ENCODE peak calls at places on chromosome 17, in eight cellular contexts. One of them, this sample, is unnamed.

GRCh38 chr17:45574376-45574775 is 83.9 kb upstream of the PLEKHM1 start:
- DNase-seq in A549: no peak
- DNase-seq in BJ: no peak
- DNase-seq in WERI-Rb-1: no peak
- DNase-seq in iPS DF 6.9: no peak
- DNase-seq in HepG2: no peak
- DNase-seq in heart left ventricle: no peak
- DNase-seq in left lung: no peak
- DNase-seq in this sample: no peak

GRCh38 chr17:48738424-48738802 is 9.9 kb upstream of the HOXB13 start:
- DNase-seq in A549: no peak
- DNase-seq in BJ: no peak
- DNase-seq in WERI-Rb-1: no peak
- DNase-seq in iPS DF 6.9: no peak
- DNase-seq in HepG2: no peak
- DNase-seq in heart left ventricle: no peak
- DNase-seq in left lung: no peak
- DNase-seq in this sample: peak

GRCh38 chr17:60391419-60392041 is 403 bp downstream of the USP32 start:
- DNase-seq in A549: peak
- DNase-seq in BJ: no peak
- DNase-seq in WERI-Rb-1: no peak
- DNase-seq in iPS DF 6.9: no peak
- DNase-seq in HepG2: no peak
- DNase-seq in heart left ventricle: no peak
- DNase-seq in left lung: no peak
- DNase-seq in this sample: no peak

GRCh38 chr17:5580367-5580766 is 3.9 kb downstream of the NLRP1 start:
- DNase-seq in A549: no peak
- DNase-seq in BJ: no peak
- DNase-seq in WERI-Rb-1: no peak
- DNase-seq in iPS DF 6.9: no peak
- DNase-seq in HepG2: no peak
- DNase-seq in heart left ventricle: no peak
- DNase-seq in left lung: no peak
- DNase-seq in this sample: no peak

GRCh38 chr17:80264048-80264792 is 3.6 kb downstream of the RNF213 start:
- DNase-seq in A549: no peak
- DNase-seq in BJ: no peak
- DNase-seq in WERI-Rb-1: no peak
- DNase-seq in iPS DF 6.9: no peak
- DNase-seq in HepG2: no peak
- DNase-seq in heart left ventricle: no peak
- DNase-seq in left lung: no peak
- DNase-seq in this sample: peak

GRCh38 chr17:373616-374225 is 21.1 kb upstream of the RPH3AL start:
- DNase-seq in A549: no peak
- DNase-seq in BJ: no peak
- DNase-seq in WERI-Rb-1: no peak
- DNase-seq in iPS DF 6.9: no peak
- DNase-seq in HepG2: no peak
- DNase-seq in heart left ventricle: peak
- DNase-seq in left lung: no peak
- DNase-seq in this sample: no peak

GRCh38 chr17:79746955-79747507 is 16.3 kb downstream of the ENPP7 start:
- DNase-seq in A549: no peak
- DNase-seq in BJ: no peak
- DNase-seq in WERI-Rb-1: no peak
- DNase-seq in iPS DF 6.9: no peak
- DNase-seq in HepG2: no peak
- DNase-seq in heart left ventricle: no peak
- DNase-seq in left lung: peak
- DNase-seq in this sample: peak

GRCh38 chr17:35617505-35617904 is 30.4 kb downstream of the AP2B1 start:
- DNase-seq in A549: no peak
- DNase-seq in BJ: no peak
- DNase-seq in WERI-Rb-1: no peak
- DNase-seq in iPS DF 6.9: no peak
- DNase-seq in HepG2: no peak
- DNase-seq in heart left ventricle: no peak
- DNase-seq in left lung: no peak
- DNase-seq in this sample: no peak

GRCh38 chr17:65856865-65857264 is 295.4 kb upstream of the AXIN2 start:
- DNase-seq in A549: no peak
- DNase-seq in BJ: peak
- DNase-seq in WERI-Rb-1: no peak
- DNase-seq in iPS DF 6.9: no peak
- DNase-seq in HepG2: no peak
- DNase-seq in heart left ventricle: no peak
- DNase-seq in left lung: no peak
- DNase-seq in this sample: no peak

GRCh38 chr17:10724546-10725195 is 5.2 kb downstream of the TMEM220 start:
- DNase-seq in A549: no peak
- DNase-seq in BJ: no peak
- DNase-seq in WERI-Rb-1: no peak
- DNase-seq in iPS DF 6.9: no peak
- DNase-seq in HepG2: no peak
- DNase-seq in heart left ventricle: no peak
- DNase-seq in left lung: no peak
- DNase-seq in this sample: no peak

GRCh38 chr17:78013683-78014467 is 55.4 kb downstream of the TNRC6C start:
- DNase-seq in A549: peak
- DNase-seq in BJ: no peak
- DNase-seq in WERI-Rb-1: peak
- DNase-seq in iPS DF 6.9: no peak
- DNase-seq in HepG2: peak
- DNase-seq in heart left ventricle: peak
- DNase-seq in left lung: no peak
- DNase-seq in this sample: peak

GRCh38 chr17:7922499-7923289 is 6.6 kb upstream of the RNF227 start:
- DNase-seq in A549: no peak
- DNase-seq in BJ: no peak
- DNase-seq in WERI-Rb-1: no peak
- DNase-seq in iPS DF 6.9: no peak
- DNase-seq in HepG2: no peak
- DNase-seq in heart left ventricle: peak
- DNase-seq in left lung: peak
- DNase-seq in this sample: peak

GRCh38 chr17:5581655-5582054 is 2.7 kb downstream of the NLRP1 start:
- DNase-seq in A549: no peak
- DNase-seq in BJ: no peak
- DNase-seq in WERI-Rb-1: no peak
- DNase-seq in iPS DF 6.9: no peak
- DNase-seq in HepG2: no peak
- DNase-seq in heart left ventricle: no peak
- DNase-seq in left lung: no peak
- DNase-seq in this sample: no peak

GRCh38 chr17:34377078-34377823 is 14.2 kb upstream of the CCL1 start:
- DNase-seq in A549: no peak
- DNase-seq in BJ: no peak
- DNase-seq in WERI-Rb-1: no peak
- DNase-seq in iPS DF 6.9: no peak
- DNase-seq in HepG2: no peak
- DNase-seq in heart left ventricle: no peak
- DNase-seq in left lung: no peak
- DNase-seq in this sample: peak

GRCh38 chr17:50737118-50737698 is 17.8 kb downstream of the LUC7L3 start:
- DNase-seq in A549: no peak
- DNase-seq in BJ: no peak
- DNase-seq in WERI-Rb-1: no peak
- DNase-seq in iPS DF 6.9: no peak
- DNase-seq in HepG2: no peak
- DNase-seq in heart left ventricle: no peak
- DNase-seq in left lung: no peak
- DNase-seq in this sample: peak

GRCh38 chr17:35460354-35460851 is 11.8 kb upstream of the SLFN13 start:
- DNase-seq in A549: peak
- DNase-seq in BJ: no peak
- DNase-seq in WERI-Rb-1: peak
- DNase-seq in iPS DF 6.9: peak
- DNase-seq in HepG2: no peak
- DNase-seq in heart left ventricle: no peak
- DNase-seq in left lung: peak
- DNase-seq in this sample: peak

GRCh38 chr17:41528959-41529353 is 848 bp upstream of the KRT19 start:
- DNase-seq in A549: no peak
- DNase-seq in BJ: no peak
- DNase-seq in WERI-Rb-1: peak
- DNase-seq in iPS DF 6.9: no peak
- DNase-seq in HepG2: no peak
- DNase-seq in heart left ventricle: no peak
- DNase-seq in left lung: no peak
- DNase-seq in this sample: peak

DNA sequence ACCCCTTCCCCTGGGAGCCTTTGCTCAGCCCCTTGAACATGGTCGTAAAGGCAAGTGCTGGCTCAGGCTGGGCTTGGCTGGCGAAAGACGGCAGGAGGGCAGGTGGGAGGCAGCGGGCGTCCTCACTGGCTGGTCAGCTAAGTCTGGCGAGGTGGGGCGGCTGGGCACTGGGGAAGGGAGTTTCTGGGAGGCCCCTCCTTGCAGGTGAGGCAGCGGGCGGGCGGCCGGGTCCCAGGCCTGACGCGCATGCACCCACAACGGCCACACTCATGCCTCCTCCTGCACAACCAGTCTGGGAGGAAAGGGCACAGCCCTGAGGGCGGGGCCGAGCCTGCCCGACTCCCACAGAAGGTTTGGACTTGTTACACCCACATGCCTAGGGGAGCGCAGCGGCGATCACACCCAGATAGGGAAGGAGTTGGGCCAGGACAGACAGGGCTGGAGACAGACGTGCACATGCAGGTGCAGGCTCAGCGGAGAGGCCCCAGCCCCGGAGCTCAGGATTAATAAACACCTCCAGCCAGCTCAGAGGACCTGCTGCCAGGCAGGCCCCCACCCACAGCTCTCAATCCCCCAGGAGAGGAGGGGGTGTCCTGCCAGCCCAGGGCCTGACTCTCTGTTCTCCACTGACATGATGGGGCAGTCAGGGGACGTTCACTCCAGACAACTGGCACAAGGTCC is at the start of gene EVPL:
- DNase-seq in A549: peak
- DNase-seq in BJ: no peak
- DNase-seq in WERI-Rb-1: peak
- DNase-seq in iPS DF 6.9: no peak
- DNase-seq in HepG2: peak
- DNase-seq in heart left ventricle: no peak
- DNase-seq in left lung: peak
- DNase-seq in this sample: peak
- H3K4me3 ChIP-seq in A549: peak
- H3K4me3 ChIP-seq in BJ: no peak
- H3K4me3 ChIP-seq in WERI-Rb-1: peak
- H3K4me3 ChIP-seq in iPS DF 6.9: no peak
- H3K4me3 ChIP-seq in HepG2: peak
- H3K4me3 ChIP-seq in heart left ventricle: no peak
- H3K4me3 ChIP-seq in left lung: peak
- H3K4me3 ChIP-seq in this sample: no peak

DNA sequence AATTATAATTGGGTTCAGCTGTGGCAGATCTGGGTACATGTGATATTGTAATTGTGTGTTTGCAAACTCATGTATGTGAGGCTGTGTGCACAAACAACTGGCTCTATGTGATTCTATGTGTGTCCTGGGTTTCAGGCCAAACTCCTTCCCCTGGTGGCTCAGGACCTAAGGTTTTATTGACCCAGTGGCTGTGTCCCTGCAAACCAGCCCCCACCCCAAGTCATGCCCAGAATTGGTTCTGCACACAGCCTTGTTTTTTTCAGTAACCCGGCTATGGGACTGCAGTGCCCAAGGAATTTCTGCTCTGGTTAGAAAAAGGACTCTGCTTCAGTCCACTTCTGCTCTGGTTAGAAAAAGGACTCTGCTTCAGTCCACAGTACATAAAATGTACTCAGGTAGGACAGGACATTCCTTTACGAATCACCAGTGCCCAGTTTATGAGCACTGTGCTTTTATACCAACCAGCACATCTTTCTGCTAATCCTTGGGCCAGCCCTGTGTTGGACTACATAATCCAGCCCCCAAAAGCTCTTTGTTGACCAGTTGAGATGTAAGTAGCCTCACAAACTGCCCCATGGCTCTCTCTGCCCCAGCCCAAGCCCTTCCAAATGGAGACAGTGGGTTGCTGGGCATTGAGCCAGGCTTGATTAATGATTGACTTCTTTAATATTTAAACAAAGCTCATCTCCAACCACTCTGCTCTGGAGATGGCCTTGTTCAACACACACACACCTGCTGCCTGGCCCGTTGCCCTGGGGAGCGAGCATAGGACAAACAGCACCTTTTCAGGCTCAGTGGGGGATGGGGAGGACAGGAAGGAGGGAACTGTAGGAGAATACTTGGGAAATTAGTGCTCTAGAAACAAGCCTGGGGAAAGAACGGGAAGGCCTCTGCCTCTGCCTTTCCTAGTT is 2.9 kb upstream of the KCNH6 start:
- DNase-seq in A549: peak
- DNase-seq in BJ: no peak
- DNase-seq in WERI-Rb-1: no peak
- DNase-seq in iPS DF 6.9: no peak
- DNase-seq in HepG2: peak
- DNase-seq in heart left ventricle: no peak
- DNase-seq in left lung: no peak
- DNase-seq in this sample: no peak
- H3K4me3 ChIP-seq in A549: no peak
- H3K4me3 ChIP-seq in BJ: no peak
- H3K4me3 ChIP-seq in WERI-Rb-1: no peak
- H3K4me3 ChIP-seq in iPS DF 6.9: no peak
- H3K4me3 ChIP-seq in HepG2: peak
- H3K4me3 ChIP-seq in heart left ventricle: no peak
- H3K4me3 ChIP-seq in left lung: no peak
- H3K4me3 ChIP-seq in this sample: no peak

DNA sequence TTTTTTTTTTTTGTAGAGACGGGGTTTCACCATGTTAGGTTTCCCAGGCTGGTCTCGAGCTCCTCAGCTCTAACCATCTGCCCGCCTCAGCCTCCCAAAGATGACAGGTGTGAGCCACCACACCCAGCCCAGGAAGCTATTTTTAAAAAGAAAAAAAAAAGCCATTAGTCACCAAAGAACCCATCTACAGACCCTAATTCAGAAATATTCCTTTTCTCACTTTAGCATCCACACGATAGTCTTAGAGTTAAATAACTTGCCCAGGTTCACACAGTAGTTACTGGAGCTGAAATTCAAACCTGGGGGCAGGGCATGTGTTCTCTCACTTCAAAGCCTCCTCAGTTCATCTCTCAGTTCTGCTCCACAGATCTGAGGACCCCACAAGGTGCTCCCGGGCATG is 70.3 kb upstream of the NOL11 start:
- DNase-seq in A549: no peak
- DNase-seq in BJ: no peak
- DNase-seq in WERI-Rb-1: no peak
- DNase-seq in iPS DF 6.9: no peak
- DNase-seq in HepG2: no peak
- DNase-seq in heart left ventricle: no peak
- DNase-seq in left lung: no peak
- DNase-seq in this sample: no peak
- H3K4me3 ChIP-seq in A549: no peak
- H3K4me3 ChIP-seq in BJ: no peak
- H3K4me3 ChIP-seq in WERI-Rb-1: no peak
- H3K4me3 ChIP-seq in iPS DF 6.9: no peak
- H3K4me3 ChIP-seq in HepG2: no peak
- H3K4me3 ChIP-seq in heart left ventricle: no peak
- H3K4me3 ChIP-seq in left lung: no peak
- H3K4me3 ChIP-seq in this sample: no peak

GRCh38 chr17:31318298-31319190 is 2.9 kb downstream of the EVI2A start:
- DNase-seq in A549: no peak
- DNase-seq in BJ: no peak
- DNase-seq in WERI-Rb-1: no peak
- DNase-seq in iPS DF 6.9: no peak
- DNase-seq in HepG2: no peak
- DNase-seq in heart left ventricle: peak
- DNase-seq in left lung: no peak
- DNase-seq in this sample: no peak
- H3K4me3 ChIP-seq in A549: no peak
- H3K4me3 ChIP-seq in BJ: no peak
- H3K4me3 ChIP-seq in WERI-Rb-1: no peak
- H3K4me3 ChIP-seq in iPS DF 6.9: no peak
- H3K4me3 ChIP-seq in HepG2: no peak
- H3K4me3 ChIP-seq in heart left ventricle: no peak
- H3K4me3 ChIP-seq in left lung: no peak
- H3K4me3 ChIP-seq in this sample: no peak